ENCODE peak calls at places on chromosomes 13 and 19, in nine cellular contexts. H is tibial artery; C is amniotic stem cell; V is HuH-7; B is bronchial epithelial cell; K is stimulated activated CD8-positive, alpha-beta memory T cell treated with anti-CD3 and anti-CD28 coated beads, Interleukin-4, amount 100 ng/mL, for 1 hour; A is COR-L47; I is osteocyte; Z is RKO. S is an unnamed sample.

GRCh38 chr19:35162471-35163326 is 8.2 kb downstream of the FXYD5 start:
- DNase-seq in H (no peak), C (peak; percentile 37), V (no peak), B (peak; percentile 83), K (no peak), A (no peak), I (no peak), Z (no peak), S (no peak)

GRCh38 chr13:32824671-32825070 is 191.6 kb upstream of the KL start:
- DNase-seq in H (no peak), C (peak; percentile 84), V (no peak), B (peak; percentile 80), K (no peak), A (no peak), I (no peak), Z (peak; percentile 68), S (no peak)

GRCh38 chr19:10756371-10756770 is 38.5 kb downstream of the DNM2 start:
- DNase-seq in H (no peak), C (no peak), V (no peak), B (no peak), K (no peak), A (no peak), I (no peak), Z (no peak), S (no peak)

GRCh38 chr13:28340272-28340793 is 154.6 kb downstream of the FLT1 start:
- DNase-seq in H (no peak), C (no peak), V (no peak), B (no peak), K (no peak), A (no peak), I (no peak), Z (no peak), S (no peak)

GRCh38 chr19:39170398-39171231 is 26.1 kb upstream of the NCCRP1 start:
- DNase-seq in H (no peak), C (no peak), V (no peak), B (no peak), K (no peak), A (no peak), I (no peak), Z (no peak), S (no peak)

GRCh38 chr13:44068737-44069136 is 189.0 kb downstream of the LACC1 start:
- DNase-seq in H (no peak), C (peak; percentile 50), V (no peak), B (peak; percentile 94), K (no peak), A (no peak), I (no peak), Z (peak; percentile 74), S (no peak)

GRCh38 chr19:6047741-6048231 is 62.5 kb downstream of the RFX2 start:
- DNase-seq in H (peak; percentile 59), C (peak; percentile 36), V (peak; percentile 62), B (peak; percentile 49), K (no peak), A (peak; percentile 55), I (peak; percentile 76), Z (peak; percentile 61), S (no peak)

GRCh38 chr19:43814663-43815352 is 12.3 kb upstream of the ZNF283 start:
- DNase-seq in H (no peak), C (no peak), V (no peak), B (peak; percentile 75), K (no peak), A (no peak), I (no peak), Z (no peak), S (no peak)

GRCh38 chr19:47444388-47444821 is 25.1 kb upstream of the MEIS3 start:
- DNase-seq in H (no peak), C (no peak), V (peak; percentile 52), B (no peak), K (no peak), A (no peak), I (no peak), Z (no peak), S (no peak)

GRCh38 chr19:3098515-3099346 is 4.6 kb downstream of the GNA11 start:
- DNase-seq in H (peak; percentile 90), C (no peak), V (no peak), B (no peak), K (no peak), A (no peak), I (no peak), Z (no peak), S (no peak)

GRCh38 chr19:18167975-18168645 is 5.5 kb upstream of the IFI30 start:
- DNase-seq in H (no peak), C (no peak), V (peak; percentile 85), B (no peak), K (no peak), A (peak; percentile 1), I (no peak), Z (peak; percentile 53), S (peak; percentile 50)

GRCh38 chr13:28346136-28346535 is 148.8 kb downstream of the FLT1 start:
- DNase-seq in H (no peak), C (no peak), V (no peak), B (no peak), K (no peak), A (no peak), I (no peak), Z (no peak), S (no peak)

GRCh38 chr19:32457540-32457939 is 52.0 kb downstream of the DPY19L3 start:
- DNase-seq in H (no peak), C (no peak), V (no peak), B (no peak), K (no peak), A (no peak), I (no peak), Z (no peak), S (no peak)

GRCh38 chr19:31314156-31314555 is 35.1 kb downstream of the TSHZ3 start:
- DNase-seq in H (no peak), C (no peak), V (no peak), B (no peak), K (no peak), A (no peak), I (no peak), Z (no peak), S (no peak)

GRCh38 chr19:38737921-38738731 is 6.1 kb downstream of the CAPN12 start:
- DNase-seq in H (no peak), C (no peak), V (no peak), B (no peak), K (no peak), A (no peak), I (no peak), Z (no peak), S (no peak)

GRCh38 chr19:11321206-11322126 is 18.0 kb downstream of the RAB3D start:
- DNase-seq in H (no peak), C (no peak), V (no peak), B (no peak), K (no peak), A (no peak), I (no peak), Z (no peak), S (no peak)

GRCh38 chr19:58091251-58091995 is 6.6 kb downstream of the ZSCAN18 start:
- DNase-seq in H (no peak), C (no peak), V (no peak), B (no peak), K (no peak), A (no peak), I (no peak), Z (no peak), S (no peak)

GRCh38 chr13:35343417-35343816 is 133.1 kb downstream of the MAB21L1 start:
- DNase-seq in H (no peak), C (no peak), V (no peak), B (no peak), K (no peak), A (no peak), I (no peak), Z (no peak), S (no peak)

GRCh38 chr13:46520188-46520587 is 32.8 kb upstream of the LRCH1 start:
- DNase-seq in H (no peak), C (no peak), V (no peak), B (no peak), K (no peak), A (no peak), I (no peak), Z (no peak), S (no peak)

GRCh38 chr13:44333950-44334675 is 39.5 kb upstream of the SERP2 start:
- DNase-seq in H (no peak), C (no peak), V (no peak), B (no peak), K (no peak), A (no peak), I (no peak), Z (no peak), S (no peak)

GRCh38 chr13:101514695-101515275 is 62.3 kb downstream of the ITGBL1 start:
- DNase-seq in H (no peak), C (no peak), V (peak; percentile 0), B (peak; percentile 61), K (no peak), A (peak; percentile 76), I (no peak), Z (peak; percentile 69), S (no peak)

GRCh38 chr19:51511353-51511752 is 9.8 kb upstream of the SIGLEC12 start:
- DNase-seq in H (no peak), C (no peak), V (peak; percentile 14), B (no peak), K (no peak), A (no peak), I (no peak), Z (peak; percentile 8), S (no peak)

GRCh38 chr19:3573858-3574637 is 1.3 kb downstream of the HMG20B start:
- DNase-seq in H (peak; percentile 93), C (peak; percentile 87), V (peak; percentile 83), B (peak; percentile 90), K (peak; percentile 55), A (peak; percentile 81), I (peak; percentile 97), Z (peak; percentile 98), S (peak; percentile 78)

GRCh38 chr13:73074101-73074500 is 15.3 kb downstream of the KLF5 start:
- DNase-seq in H (no peak), C (no peak), V (no peak), B (no peak), K (no peak), A (no peak), I (no peak), Z (no peak), S (no peak)

GRCh38 chr19:58551123-58551497 is 3.8 kb downstream of the CHMP2A start:
- DNase-seq in H (no peak), C (no peak), V (no peak), B (no peak), K (no peak), A (no peak), I (no peak), Z (no peak), S (no peak)

GRCh38 chr13:99275093-99275469 is 16.9 kb upstream of the GPR18 start:
- DNase-seq in H (no peak), C (no peak), V (no peak), B (peak; percentile 13), K (no peak), A (no peak), I (no peak), Z (peak; percentile 1), S (no peak)

GRCh38 chr13:36818483-36819063 is 449 bp upstream of the RFXAP start:
- DNase-seq in H (no peak), C (no peak), V (no peak), B (no peak), K (no peak), A (no peak), I (no peak), Z (no peak), S (no peak)

GRCh38 chr19:54460230-54461005 is 3.2 kb downstream of the LENG9 start:
- DNase-seq in H (no peak), C (no peak), V (no peak), B (no peak), K (no peak), A (no peak), I (no peak), Z (no peak), S (no peak)

GRCh38 chr13:79776538-79776937 is 295.6 kb downstream of the NDFIP2 start:
- DNase-seq in H (no peak), C (peak; percentile 7), V (no peak), B (peak; percentile 15), K (no peak), A (no peak), I (no peak), Z (no peak), S (no peak)

GRCh38 chr19:33715462-33715861 is 81.2 kb upstream of the KCTD15 start:
- DNase-seq in H (no peak), C (no peak), V (no peak), B (no peak), K (no peak), A (no peak), I (no peak), Z (no peak), S (no peak)

GRCh38 chr13:43572601-43573360 is 214.0 kb downstream of the ENOX1 start:
- DNase-seq in H (no peak), C (peak; percentile 7), V (no peak), B (peak; percentile 25), K (no peak), A (no peak), I (no peak), Z (no peak), S (no peak)